ENCODE peak calls at places on chromosomes 3 and 15, in four cellular contexts. H, X, B and V are unnamed samples.

GRCh38 chr15:45892182-45892581 is 257.4 kb downstream of the SQOR start:
- ATAC-seq in B (no peak), H (no peak), X (no peak), V (no peak)

GRCh38 chr3:42591811-42592210 is 1.2 kb downstream of the SS18L2 start:
- ATAC-seq in B (no peak), X (no peak), H (no peak), V (peak; percentile 9)

GRCh38 chr3:194397757-194398312 is 1.2 kb downstream of the GP5 start:
- ATAC-seq in B (peak; percentile 36), X (peak; percentile 31), H (peak; percentile 5), V (peak; percentile 19)

GRCh38 chr15:89554247-89554646 is 21.0 kb upstream of the TICRR start:
- ATAC-seq in X (no peak), B (no peak), H (no peak), V (no peak)

GRCh38 chr15:70783610-70784021 is 20.3 kb upstream of the UACA start:
- ATAC-seq in H (no peak), X (no peak), B (peak; percentile 57), V (peak; percentile 61)

GRCh38 chr3:8768364-8769087 is 887 bp downstream of the OXTR start:
- ATAC-seq in H (peak; percentile 9), X (peak; percentile 7), B (peak; percentile 25), V (no peak)

GRCh38 chr3:17014286-17014685 is 129.5 kb downstream of the PLCL2 start:
- ATAC-seq in X (no peak), H (no peak), B (no peak), V (no peak)

GRCh38 chr3:40971191-40972168 is 227.8 kb upstream of the CTNNB1 start:
- ATAC-seq in H (peak; percentile 96), X (peak; percentile 90), B (peak; percentile 98), V (peak; percentile 91)

GRCh38 chr15:36449084-36449661 is 130.3 kb upstream of the CDIN1 start:
- ATAC-seq in B (no peak), H (no peak), X (no peak), V (no peak)

GRCh38 chr3:24365168-24365567 is 129.5 kb downstream of the THRB start:
- ATAC-seq in B (peak; percentile 99), X (no peak), H (no peak), V (peak; percentile 99)